ENCODE peak calls at places on chromosomes 7 and 10, in ten cellular contexts. N is posterior cingulate gyrus; C is pons; Z is T-helper 2 cell treated with Interferon-gamma antibody and Interleukin-4, amounts not matched to agents 5 μg/mL and 100 μg/mL, for 36 hours; P is iPS-NIHi11; B is HCT116; Y is activated CD4-positive, alpha-beta T cell treated with anti-CD3 and anti-CD28 coated beads, Interleukin-2, amount 50 U/mL, for 1 hour; Q is ELR; L is activated naive CD8-positive, alpha-beta T cell treated with anti-CD3 and anti-CD28 coated beads for 36 hours; V is RKO. D is an unnamed sample.

GRCh38 chr7:12756841-12757240 is 69.4 kb downstream of the ARL4A start:
- DNase-seq in N (no peak), C (no peak), Z (no peak), P (no peak), B (no peak), Y (no peak), Q (peak; percentile 64), L (no peak), V (no peak), D (no peak)

GRCh38 chr7:131509087-131509486 is 47.3 kb downstream of the PODXL start:
- DNase-seq in N (no peak), C (no peak), Z (no peak), P (no peak), B (no peak), Y (no peak), Q (no peak), L (no peak), V (no peak), D (no peak)

GRCh38 chr10:73906524-73907447 is 4.1 kb upstream of the PLAU start:
- DNase-seq in N (no peak), C (no peak), Z (no peak), P (peak; percentile 78), B (peak; percentile 91), Y (no peak), Q (peak; percentile 99), L (no peak), V (no peak), D (no peak)

GRCh38 chr7:9785211-9785610 is 1188.5 kb upstream of the PHF14 start:
- DNase-seq in N (no peak), C (no peak), Z (no peak), P (no peak), B (no peak), Y (no peak), Q (no peak), L (no peak), V (no peak), D (no peak)

GRCh38 chr10:48455392-48456151 is 149.1 kb downstream of the MAPK8 start:
- DNase-seq in N (peak; percentile 7), C (no peak), Z (no peak), P (no peak), B (no peak), Y (no peak), Q (no peak), L (no peak), V (no peak), D (peak; percentile 10)

GRCh38 chr7:121330053-121330833 is 1.4 kb downstream of the WNT16 start:
- DNase-seq in N (no peak), C (no peak), Z (no peak), P (peak; percentile 35), B (no peak), Y (no peak), Q (peak; percentile 40), L (no peak), V (no peak), D (peak; percentile 24)

GRCh38 chr7:142263598-142264380 is 5.9 kb upstream of the PRSS58 start:
- DNase-seq in N (no peak), C (no peak), Z (no peak), P (no peak), B (no peak), Y (no peak), Q (peak; percentile 21), L (no peak), V (peak; percentile 80), D (no peak)

GRCh38 chr10:31770307-31770902 is 158.2 kb downstream of the ARHGAP12 start:
- DNase-seq in N (no peak), C (no peak), Z (no peak), P (peak; percentile 64), B (no peak), Y (peak; percentile 59), Q (peak; percentile 38), L (peak; percentile 38), V (peak; percentile 55), D (peak; percentile 71)

GRCh38 chr7:136523581-136523980 is 344.9 kb upstream of the CHRM2 start:
- DNase-seq in N (no peak), C (no peak), Z (no peak), P (no peak), B (no peak), Y (no peak), Q (peak; percentile 55), L (no peak), V (peak; percentile 51), D (no peak)

GRCh38 chr7:46054290-46054689 is 133.2 kb upstream of the IGFBP3 start:
- DNase-seq in N (no peak), C (no peak), Z (no peak), P (no peak), B (no peak), Y (no peak), Q (no peak), L (no peak), V (no peak), D (no peak)

GRCh38 chr7:130363156-130363847 is 17.0 kb upstream of the CPA1 start:
- DNase-seq in N (no peak), C (no peak), Z (peak; percentile 70), P (no peak), B (peak; percentile 85), Y (no peak), Q (peak; percentile 98), L (peak; percentile 43), V (peak; percentile 88), D (peak; percentile 74)

GRCh38 chr10:36802523-36803153 is 322.8 kb upstream of the ANKRD30A start:
- DNase-seq in N (peak; percentile 20), C (peak; percentile 14), Z (no peak), P (no peak), B (no peak), Y (no peak), Q (no peak), L (no peak), V (no peak), D (no peak)

GRCh38 chr7:51019231-51019844 is 236.6 kb upstream of the GRB10 start:
- DNase-seq in N (no peak), C (no peak), Z (no peak), P (no peak), B (no peak), Y (no peak), Q (peak; percentile 53), L (no peak), V (no peak), D (no peak)

GRCh38 chr10:70232155-70232858 is 922 bp downstream of the PPA1 start:
- DNase-seq in N (no peak), C (no peak), Z (peak; percentile 71), P (peak; percentile 26), B (no peak), Y (peak; percentile 9), Q (peak; percentile 78), L (peak; percentile 51), V (peak; percentile 75), D (peak; percentile 67)

GRCh38 chr7:138095972-138096935 is 20.0 kb downstream of the AKR1D1 start:
- DNase-seq in N (no peak), C (no peak), Z (no peak), P (no peak), B (no peak), Y (no peak), Q (no peak), L (no peak), V (no peak), D (no peak)

D was measured in activated T-cell treated with anti-CD3 and anti-CD28 coated beads, Interleukin-2, amount 50 U/mL, for 48 hours.